ENCODE peak calls at places on chromosome 4, in nine cellular contexts. S is spleen, J is HCT116, W is breast epithelium, V is suprapubic skin, B is stomach, D is Panc1, Z is SK-N-SH, G is vagina. T is an unnamed sample. For H3K4me1, the result is how much of the 10 kb centered on the place peaks cover.

GRCh38 chr4:67922697-67923096 is 38.9 kb upstream of the TMPRSS11D start:
- DNase-seq in B (no peak), G (no peak), V (no peak), Z (peak), J (no peak), W (no peak), S (no peak), D (no peak), T (no peak)

GRCh38 chr4:186651624-186652023 is 72.0 kb downstream of the FAT1 start:
- DNase-seq in W (peak), D (no peak), J (no peak), B (peak), Z (no peak), V (no peak), S (no peak), G (no peak), T (no peak)

GRCh38 chr4:78529569-78530209 is 21.9 kb upstream of the ANXA3 start:
- DNase-seq in J (no peak), S (no peak), G (no peak), D (no peak), Z (no peak), V (no peak), B (no peak), W (no peak), T (no peak)

GRCh38 chr4:80184791-80185756 is 12.2 kb upstream of the PRDM8 start:
- DNase-seq in D (no peak), G (no peak), S (peak), B (no peak), V (no peak), Z (no peak), J (no peak), W (no peak), T (no peak)

GRCh38 chr4:168409089-168409801 is 71.0 kb downstream of the DDX60L start:
- DNase-seq in G (no peak), S (no peak), W (no peak), J (no peak), Z (no peak), B (no peak), V (no peak), D (no peak), T (no peak)

GRCh38 chr4:39484582-39485272 is 25.9 kb downstream of the LIAS start:
- DNase-seq in Z (no peak), D (no peak), S (no peak), J (no peak), B (no peak), W (no peak), V (no peak), G (no peak), T (no peak)

GRCh38 chr4:8351931-8352367 is 82.4 kb downstream of the HTRA3 start:
- DNase-seq in S (no peak), J (no peak), W (peak), B (peak), G (no peak), V (peak), D (no peak), Z (no peak), T (peak)

GRCh38 chr4:118682928-118683327 is 2.3 kb upstream of the METTL14 start:
- DNase-seq in G (no peak), V (no peak), Z (peak), D (no peak), W (no peak), S (no peak), B (no peak), J (no peak), T (no peak)

GRCh38 chr4:8534129-8534528 is 46.1 kb upstream of the GPR78 start:
- DNase-seq in G (no peak), Z (no peak), W (no peak), S (no peak), D (no peak), V (no peak), J (peak), B (peak), T (no peak)

GRCh38 chr4:105471566-105472176 is 2.2 kb downstream of the PPA2 start:
- DNase-seq in D (no peak), W (peak), V (peak), B (peak), S (peak), J (peak), Z (peak), G (no peak), T (no peak)

GRCh38 chr4:3107271-3108185 is 33.0 kb downstream of the HTT start:
- DNase-seq in Z (no peak), G (peak), S (no peak), B (no peak), J (no peak), D (no peak), W (no peak), V (no peak), T (no peak)

GRCh38 chr4:140094701-140095420 is 59.1 kb downstream of the MAML3 start:
- DNase-seq in S (peak), Z (peak), D (no peak), J (no peak), B (peak), W (peak), V (peak), G (no peak), T (peak)
- H3K4me3 ChIP-seq in S (no peak), Z (peak), D (peak), J (no peak), B (no peak), W (no peak), V (peak), G (no peak), T (no peak)

DNA sequence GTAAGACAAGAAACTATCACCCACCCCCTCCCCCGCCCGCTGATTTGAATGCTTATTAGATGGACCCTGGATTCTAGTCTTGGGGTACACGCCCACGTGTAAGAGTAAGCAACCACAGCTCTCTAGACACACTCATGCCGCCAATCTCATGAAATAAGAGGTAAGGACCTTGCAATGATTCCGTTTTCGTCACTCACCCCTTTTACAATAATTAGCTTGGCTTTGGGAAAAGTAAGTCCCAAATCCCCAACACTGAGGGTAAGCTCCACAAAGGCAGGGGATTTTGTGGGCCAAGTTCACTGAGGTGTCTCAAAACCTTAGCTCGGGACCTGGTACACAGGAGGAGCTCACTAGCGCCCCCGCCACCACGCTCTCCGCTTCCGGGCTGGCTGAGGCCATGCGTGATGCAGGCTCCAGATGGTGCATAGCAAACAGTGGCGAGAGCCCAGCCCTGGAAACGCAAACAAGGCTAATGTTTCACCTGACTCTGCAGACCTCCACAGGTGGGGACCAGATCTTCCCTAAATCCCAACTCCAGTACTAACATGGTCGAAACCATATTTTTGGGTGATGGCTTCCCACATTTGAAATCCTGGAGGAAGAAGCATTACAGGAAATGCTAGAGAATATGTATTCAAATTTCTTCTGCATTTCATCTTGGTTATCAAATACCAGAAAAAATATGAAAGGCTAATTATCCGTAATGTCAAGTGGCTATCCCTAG is 4.1 kb downstream of the PLAC8 start:
- DNase-seq in W (peak), B (peak), S (peak), G (no peak), J (peak), Z (peak), V (peak), D (peak), T (peak)
- TF ChIP-seq POLR2AphosphoS5 in W (no peak), B (peak), S (peak), G (peak), J (no peak), Z (no peak), V (no peak), D (no peak), T (peak)

DNA sequence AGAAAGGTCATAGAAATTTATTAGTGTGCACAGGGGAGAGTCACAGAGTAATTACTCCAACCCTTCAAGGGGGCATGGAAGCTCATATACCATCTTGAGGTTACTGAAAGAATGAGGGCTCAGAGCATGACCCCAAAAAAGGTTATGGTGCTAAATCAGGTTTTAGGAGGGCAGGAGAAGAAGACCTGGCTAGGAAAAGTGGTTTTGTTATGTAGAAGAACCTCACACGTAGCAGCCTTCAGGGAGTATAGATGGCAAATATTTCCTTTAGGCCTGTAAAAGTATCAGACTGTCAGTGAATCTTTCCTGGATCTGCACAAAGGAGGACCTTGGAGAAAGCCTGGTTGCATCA is 102.0 kb upstream of the PDE5A start:
- DNase-seq in B (no peak), J (no peak), S (no peak), D (no peak), W (no peak), Z (no peak), G (no peak), V (no peak), T (no peak)
- H3K4me1 ChIP-seq in B (under half), J (under half), S (under half), D (under half), W (under half), Z (under half), G (under half), V (under half), T (under half)

GRCh38 chr4:70613893-70614572 is 14.5 kb upstream of the ENAM start:
- DNase-seq in D (no peak), Z (no peak), B (no peak), V (no peak), W (no peak), S (no peak), G (no peak), J (no peak), T (no peak)
- H3K4me3 ChIP-seq in D (no peak), Z (peak), B (peak), V (peak), W (peak), S (peak), G (no peak), J (no peak), T (no peak)

DNA sequence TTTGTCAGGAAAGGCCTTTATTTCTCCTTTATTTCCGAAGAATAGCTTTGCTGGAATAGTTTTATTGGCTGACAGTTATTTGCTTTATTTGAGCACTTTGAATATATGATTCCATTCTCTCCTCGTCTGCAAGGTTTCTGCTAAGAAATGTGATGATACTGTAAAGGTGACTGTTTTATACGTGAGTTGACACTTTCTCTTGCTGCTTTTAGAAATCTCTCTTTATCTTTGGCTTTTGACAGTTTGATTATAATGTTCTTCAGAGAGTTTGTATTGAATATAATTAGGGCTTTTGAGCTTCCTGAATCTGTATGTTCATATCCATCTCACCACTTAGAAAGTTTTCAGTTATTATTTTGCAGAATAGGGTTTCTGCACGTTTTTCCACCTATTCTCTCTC is 1003.7 kb upstream of the SLIT2 start:
- DNase-seq in G (no peak), J (no peak), V (no peak), S (no peak), B (no peak), D (no peak), W (no peak), Z (no peak), T (no peak)
- TF ChIP-seq POLR2AphosphoS5 in G (no peak), J (no peak), V (no peak), S (no peak), B (no peak), D (no peak), W (no peak), Z (no peak), T (no peak)

GRCh38 chr4:140256335-140256734 is 102.4 kb upstream of the MAML3 start:
- DNase-seq in D (no peak), B (no peak), W (no peak), G (no peak), S (no peak), Z (no peak), V (no peak), J (no peak), T (no peak)

GRCh38 chr4:140253556-140254027 is 99.6 kb upstream of the MAML3 start:
- DNase-seq in J (no peak), V (no peak), W (no peak), G (no peak), D (no peak), Z (no peak), B (no peak), S (no peak), T (no peak)

GRCh38 chr4:140255919-140256318 is 101.9 kb upstream of the MAML3 start:
- DNase-seq in B (no peak), S (no peak), D (no peak), J (no peak), W (no peak), G (no peak), Z (no peak), V (no peak), T (no peak)

GRCh38 chr4:140255467-140255866 is 101.5 kb upstream of the MAML3 start:
- DNase-seq in S (no peak), B (no peak), Z (no peak), J (no peak), D (no peak), V (no peak), G (no peak), W (no peak), T (no peak)

GRCh38 chr4:140254656-140255299 is 100.8 kb upstream of the MAML3 start:
- DNase-seq in B (no peak), J (no peak), V (no peak), D (no peak), Z (no peak), W (no peak), S (no peak), G (no peak), T (no peak)
- H3K4me1 ChIP-seq in B (under half), J (under half), V (under half), D (under half), Z (under half), W (under half), S (under half), G (under half), T (under half)

GRCh38 chr4:74364649-74365491 is at the start of gene EREG:
- DNase-seq in W (no peak), B (no peak), J (peak), D (no peak), Z (peak), S (peak), V (no peak), G (no peak), T (peak)

GRCh38 chr4:74369860-74370259 is 4.9 kb downstream of the EREG start:
- DNase-seq in B (no peak), W (no peak), G (no peak), S (no peak), Z (no peak), D (no peak), J (no peak), V (no peak), T (no peak)

GRCh38 chr4:74366367-74366891 is 1.5 kb downstream of the EREG start:
- DNase-seq in W (no peak), V (no peak), D (no peak), B (no peak), J (no peak), S (no peak), Z (no peak), G (no peak), T (no peak)

GRCh38 chr4:74365761-74366160 is 816 bp downstream of the EREG start:
- DNase-seq in W (no peak), S (peak), J (no peak), B (peak), D (no peak), Z (peak), G (no peak), V (no peak), T (peak)

GRCh38 chr4:74367656-74368055 is 2.7 kb downstream of the EREG start:
- DNase-seq in Z (no peak), W (no peak), D (no peak), B (no peak), J (no peak), S (no peak), V (no peak), G (no peak), T (no peak)
- H3K4me3 ChIP-seq in Z (no peak), W (no peak), D (peak), B (no peak), J (peak), S (no peak), V (no peak), G (no peak), T (no peak)

GRCh38 chr4:144718958-144719512 is 73.1 kb downstream of the HHIP start:
- DNase-seq in W (no peak), D (no peak), J (no peak), Z (no peak), V (no peak), B (no peak), G (no peak), S (no peak), T (no peak)
- TF ChIP-seq POLR2AphosphoS5 in W (no peak), D (no peak), J (no peak), Z (no peak), V (no peak), B (no peak), G (no peak), S (no peak), T (no peak)

DNA sequence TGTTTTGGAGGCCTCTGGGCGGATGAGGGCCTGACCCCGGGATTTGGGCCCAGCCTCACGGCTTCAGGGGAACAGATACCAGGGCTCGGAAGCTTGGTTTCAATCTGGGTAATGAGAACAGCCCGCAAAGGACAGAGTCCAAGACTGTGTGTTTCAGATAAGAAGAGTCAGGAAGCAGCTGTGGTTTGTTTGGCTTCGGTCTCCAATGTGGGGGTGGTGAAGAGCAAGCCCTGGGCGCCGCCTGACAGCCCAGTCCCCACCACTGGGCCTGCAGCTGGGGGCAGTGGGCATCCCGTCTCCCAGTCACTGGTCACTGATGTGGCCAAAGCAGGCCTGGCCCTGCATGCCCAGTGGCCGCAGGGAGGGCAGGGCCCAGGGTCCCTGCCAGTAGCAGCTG is 9.1 kb downstream of the WFS1 start:
- DNase-seq in B (no peak), V (no peak), S (no peak), G (no peak), D (no peak), J (no peak), Z (peak), W (no peak), T (no peak)
- H3K4me1 ChIP-seq in B (half or more), V (under half), S (half or more), G (half or more), D (under half), J (under half), Z (under half), W (under half), T (half or more)

T was measured in upper lobe of left lung.